ENCODE peak calls at places on chromosome 18, in nine cellular contexts. E is AG08396; J is H9; Z is ureter; B is activated T-helper 1 cell treated with anti-CD3 and anti-CD28 coated beads, Interleukin-2, amount 50 U/mL, for 16 hours; I is activated CD4-positive, alpha-beta T cell treated with anti-CD3 and anti-CD28 coated beads for 36 hours; D is HT1080; F is naive thymus-derived CD8-positive, alpha-beta T cell; N is HTR-8/SVneo. M is an unnamed sample.

GRCh38 chr18:45324489-45325111 is 290.7 kb upstream of the SLC14A2 start:
- DNase-seq in E (peak; percentile 34), J (peak; percentile 38), Z (peak; percentile 63), B (no peak), I (no peak), D (no peak), F (no peak), N (no peak), M (peak; percentile 55)

GRCh38 chr18:63879684-63880083 is 7.8 kb upstream of the SERPINB2 start:
- DNase-seq in E (no peak), J (no peak), Z (no peak), B (no peak), I (no peak), D (no peak), F (no peak), N (no peak), M (no peak)

GRCh38 chr18:55452123-55452611 is 135.8 kb downstream of the TCF4 start:
- DNase-seq in E (no peak), J (no peak), Z (peak; percentile 57), B (no peak), I (no peak), D (no peak), F (no peak), N (no peak), M (no peak)

GRCh38 chr18:74457043-74457742 is at the start of gene DIPK1C:
- DNase-seq in E (no peak), J (no peak), Z (peak; percentile 19), B (no peak), I (peak; percentile 16), D (no peak), F (peak; percentile 21), N (no peak), M (no peak)

GRCh38 chr18:24538421-24539264 is 78.2 kb downstream of the HRH4 start:
- DNase-seq in E (no peak), J (no peak), Z (no peak), B (no peak), I (no peak), D (no peak), F (no peak), N (no peak), M (no peak)

GRCh38 chr18:8229786-8230185 is 379.5 kb upstream of the RAB12 start:
- DNase-seq in E (no peak), J (no peak), Z (no peak), B (no peak), I (no peak), D (peak; percentile 11), F (no peak), N (no peak), M (no peak)

GRCh38 chr18:67815280-67815679 is 298.8 kb upstream of the DSEL start:
- DNase-seq in E (no peak), J (no peak), Z (no peak), B (no peak), I (no peak), D (no peak), F (no peak), N (no peak), M (no peak)

GRCh38 chr18:7895346-7895745 is 328.2 kb downstream of the PTPRM start:
- DNase-seq in E (no peak), J (no peak), Z (no peak), B (no peak), I (no peak), D (no peak), F (no peak), N (no peak), M (no peak)

GRCh38 chr18:36127866-36128845 is 984 bp downstream of the SLC39A6 start:
- DNase-seq in E (peak; percentile 51), J (peak; percentile 38), Z (no peak), B (no peak), I (peak; percentile 18), D (peak; percentile 16), F (peak; percentile 5), N (peak; percentile 3), M (peak; percentile 29)

GRCh38 chr18:63444567-63444966 is 22.3 kb upstream of the VPS4B start:
- DNase-seq in E (peak; percentile 53), J (no peak), Z (no peak), B (no peak), I (no peak), D (peak; percentile 76), F (no peak), N (no peak), M (no peak)

GRCh38 chr18:23422751-23423418 is 30.2 kb upstream of the RIOK3 start:
- DNase-seq in E (peak; percentile 37), J (no peak), Z (no peak), B (no peak), I (peak; percentile 14), D (peak; percentile 50), F (no peak), N (peak; percentile 41), M (peak; percentile 55)

GRCh38 chr18:74331404-74331803 is 15.8 kb downstream of the C18orf63 start:
- DNase-seq in E (peak; percentile 30), J (no peak), Z (no peak), B (no peak), I (no peak), D (peak; percentile 64), F (no peak), N (no peak), M (no peak)

GRCh38 chr18:60978338-60978737 is 354.9 kb upstream of the CDH20 start:
- DNase-seq in E (peak; percentile 27), J (no peak), Z (no peak), B (no peak), I (no peak), D (peak; percentile 83), F (no peak), N (peak; percentile 41), M (no peak)

GRCh38 chr18:47287911-47288635 is 36.6 kb upstream of the SKOR2 start:
- DNase-seq in E (no peak), J (no peak), Z (no peak), B (no peak), I (no peak), D (peak; percentile 42), F (no peak), N (no peak), M (no peak)

GRCh38 chr18:2847341-2848144 is 737 bp downstream of the EMILIN2 start:
- DNase-seq in E (peak; percentile 46), J (peak; percentile 56), Z (no peak), B (no peak), I (peak; percentile 70), D (no peak), F (peak; percentile 26), N (peak; percentile 32), M (peak; percentile 42)

GRCh38 chr18:7370812-7371211 is 139.9 kb downstream of the LRRC30 start:
- DNase-seq in E (no peak), J (no peak), Z (peak; percentile 64), B (no peak), I (no peak), D (no peak), F (no peak), N (no peak), M (peak; percentile 85)

GRCh38 chr18:22800551-22800951 is 132.6 kb upstream of the RBBP8 start:
- DNase-seq in E (no peak), J (no peak), Z (no peak), B (no peak), I (no peak), D (no peak), F (no peak), N (no peak), M (no peak)

GRCh38 chr18:51865538-51865937 is 474.5 kb upstream of the DCC start:
- DNase-seq in E (no peak), J (no peak), Z (no peak), B (no peak), I (no peak), D (no peak), F (no peak), N (no peak), M (no peak)

GRCh38 chr18:38493991-38494559 is 928.5 kb upstream of the CELF4 start:
- DNase-seq in E (no peak), J (no peak), Z (no peak), B (no peak), I (no peak), D (peak; percentile 38), F (no peak), N (no peak), M (no peak)

GRCh38 chr18:48161911-48162698 is 231.6 kb upstream of the SMAD2 start:
- DNase-seq in E (no peak), J (peak; percentile 64), Z (peak; percentile 55), B (no peak), I (no peak), D (peak; percentile 15), F (no peak), N (no peak), M (no peak)

GRCh38 chr18:58922995-58923394 is 58.3 kb downstream of the ZNF532 start:
- DNase-seq in E (no peak), J (no peak), Z (no peak), B (no peak), I (no peak), D (no peak), F (no peak), N (no peak), M (no peak)

GRCh38 chr18:2304378-2305175 is 266.7 kb downstream of the METTL4 start:
- DNase-seq in E (no peak), J (no peak), Z (no peak), B (no peak), I (no peak), D (peak; percentile 40), F (no peak), N (peak; percentile 7), M (no peak)

GRCh38 chr18:76445741-76446232 is 49.3 kb downstream of the ZNF516 start:
- DNase-seq in E (no peak), J (no peak), Z (peak; percentile 38), B (no peak), I (no peak), D (peak; percentile 11), F (no peak), N (peak; percentile 12), M (peak; percentile 17)

GRCh38 chr18:34493566-34494358 is 216.3 kb upstream of the DTNA start:
- DNase-seq in E (peak; percentile 52), J (peak; percentile 65), Z (no peak), B (no peak), I (peak; percentile 45), D (peak; percentile 18), F (no peak), N (no peak), M (peak; percentile 60)

GRCh38 chr18:36162981-36163380 is 24.3 kb upstream of the MOCOS start:
- DNase-seq in E (no peak), J (no peak), Z (no peak), B (no peak), I (no peak), D (peak; percentile 21), F (no peak), N (no peak), M (no peak)

GRCh38 chr18:49697757-49698595 is 115.4 kb downstream of the ACAA2 start:
- DNase-seq in E (peak; percentile 50), J (peak; percentile 55), Z (no peak), B (no peak), I (no peak), D (no peak), F (no peak), N (no peak), M (no peak)

GRCh38 chr18:70377317-70377799 is 88.5 kb downstream of the SOCS6 start:
- DNase-seq in E (no peak), J (no peak), Z (no peak), B (no peak), I (no peak), D (no peak), F (no peak), N (peak; percentile 10), M (no peak)

GRCh38 chr18:34620258-34620861 is 89.7 kb upstream of the DTNA start:
- DNase-seq in E (no peak), J (no peak), Z (no peak), B (no peak), I (no peak), D (no peak), F (no peak), N (no peak), M (no peak)

GRCh38 chr18:813405-814071 is 1.5 kb upstream of the YES1 start:
- DNase-seq in E (no peak), J (no peak), Z (no peak), B (no peak), I (no peak), D (no peak), F (peak; percentile 69), N (no peak), M (no peak)

M was measured in heart left ventricle.